ENCODE peak calls at places on chromosomes 13 and 19, in five cellular contexts. One of them, this sample, is unnamed.

GRCh38 chr19:2549701-2550191 is 73.8 kb downstream of the GADD45B start:
- DNase-seq in NCI-H774: no peak
- DNase-seq in heart right ventricle: peak
- DNase-seq in GM10248: no peak
- DNase-seq in sciatic nerve: peak
- DNase-seq in this sample: no peak

GRCh38 chr13:60396783-60397692 is at the start of gene TDRD3:
- DNase-seq in NCI-H774: peak
- DNase-seq in heart right ventricle: peak
- DNase-seq in GM10248: peak
- DNase-seq in sciatic nerve: peak
- DNase-seq in this sample: peak

GRCh38 chr13:37681295-37682032 is 82.9 kb upstream of the POSTN start:
- DNase-seq in NCI-H774: no peak
- DNase-seq in heart right ventricle: no peak
- DNase-seq in GM10248: no peak
- DNase-seq in sciatic nerve: no peak
- DNase-seq in this sample: no peak

GRCh38 chr13:98599502-98600328 is 22.8 kb upstream of the STK24 start:
- DNase-seq in NCI-H774: no peak
- DNase-seq in heart right ventricle: no peak
- DNase-seq in GM10248: no peak
- DNase-seq in sciatic nerve: no peak
- DNase-seq in this sample: no peak

GRCh38 chr13:30429721-30430694 is 7.7 kb downstream of the UBE2L5 start:
- DNase-seq in NCI-H774: no peak
- DNase-seq in heart right ventricle: no peak
- DNase-seq in GM10248: peak
- DNase-seq in sciatic nerve: no peak
- DNase-seq in this sample: no peak

GRCh38 chr19:15331419-15332310 is 674 bp downstream of the BRD4 start:
- DNase-seq in NCI-H774: no peak
- DNase-seq in heart right ventricle: peak
- DNase-seq in GM10248: peak
- DNase-seq in sciatic nerve: peak
- DNase-seq in this sample: peak

GRCh38 chr19:2550431-2551171 is 74.7 kb downstream of the GADD45B start:
- DNase-seq in NCI-H774: peak
- DNase-seq in heart right ventricle: peak
- DNase-seq in GM10248: no peak
- DNase-seq in sciatic nerve: peak
- DNase-seq in this sample: no peak

GRCh38 chr19:45166723-45167252 is 6.0 kb upstream of the NKPD1 start:
- DNase-seq in NCI-H774: no peak
- DNase-seq in heart right ventricle: no peak
- DNase-seq in GM10248: no peak
- DNase-seq in sciatic nerve: no peak
- DNase-seq in this sample: no peak

GRCh38 chr19:16094360-16095070 is 17.2 kb upstream of the RAB8A start:
- DNase-seq in NCI-H774: no peak
- DNase-seq in heart right ventricle: no peak
- DNase-seq in GM10248: no peak
- DNase-seq in sciatic nerve: no peak
- DNase-seq in this sample: no peak

GRCh38 chr19:14023404-14024235 is 4.3 kb upstream of the RLN3 start:
- DNase-seq in NCI-H774: no peak
- DNase-seq in heart right ventricle: no peak
- DNase-seq in GM10248: no peak
- DNase-seq in sciatic nerve: no peak
- DNase-seq in this sample: no peak

GRCh38 chr19:47479701-47480503 is 4.1 kb downstream of the KPTN start:
- DNase-seq in NCI-H774: no peak
- DNase-seq in heart right ventricle: no peak
- DNase-seq in GM10248: no peak
- DNase-seq in sciatic nerve: no peak
- DNase-seq in this sample: no peak

GRCh38 chr19:52535831-52536800 is 8.6 kb downstream of the ZNF808 start:
- DNase-seq in NCI-H774: no peak
- DNase-seq in heart right ventricle: peak
- DNase-seq in GM10248: peak
- DNase-seq in sciatic nerve: peak
- DNase-seq in this sample: peak

GRCh38 chr19:9958451-9958850 is 22.1 kb upstream of the OLFM2 start:
- DNase-seq in NCI-H774: no peak
- DNase-seq in heart right ventricle: no peak
- DNase-seq in GM10248: no peak
- DNase-seq in sciatic nerve: no peak
- DNase-seq in this sample: no peak

GRCh38 chr13:54373211-54373610 is 1344.6 kb downstream of the OLFM4 start:
- DNase-seq in NCI-H774: no peak
- DNase-seq in heart right ventricle: no peak
- DNase-seq in GM10248: no peak
- DNase-seq in sciatic nerve: no peak
- DNase-seq in this sample: no peak

GRCh38 chr13:100014621-100015020 is 33.0 kb downstream of the ZIC2 start:
- DNase-seq in NCI-H774: no peak
- DNase-seq in heart right ventricle: no peak
- DNase-seq in GM10248: no peak
- DNase-seq in sciatic nerve: no peak
- DNase-seq in this sample: no peak

GRCh38 chr13:60169239-60170031 is 5.7 kb upstream of the DIAPH3 start:
- DNase-seq in NCI-H774: no peak
- DNase-seq in heart right ventricle: no peak
- DNase-seq in GM10248: no peak
- DNase-seq in sciatic nerve: no peak
- DNase-seq in this sample: no peak

GRCh38 chr19:29484876-29485275 is 40.9 kb upstream of the VSTM2B start:
- DNase-seq in NCI-H774: no peak
- DNase-seq in heart right ventricle: no peak
- DNase-seq in GM10248: peak
- DNase-seq in sciatic nerve: peak
- DNase-seq in this sample: no peak

GRCh38 chr13:85367887-85368286 is 431.3 kb downstream of the SLITRK6 start:
- DNase-seq in NCI-H774: no peak
- DNase-seq in heart right ventricle: no peak
- DNase-seq in GM10248: no peak
- DNase-seq in sciatic nerve: no peak
- DNase-seq in this sample: no peak

GRCh38 chr19:35656700-35657099 is 8.6 kb downstream of the COX6B1 start:
- DNase-seq in NCI-H774: no peak
- DNase-seq in heart right ventricle: no peak
- DNase-seq in GM10248: no peak
- DNase-seq in sciatic nerve: no peak
- DNase-seq in this sample: no peak

GRCh38 chr19:45400192-45400591 is 4.7 kb downstream of the PPP1R13L start:
- DNase-seq in NCI-H774: no peak
- DNase-seq in heart right ventricle: no peak
- DNase-seq in GM10248: no peak
- DNase-seq in sciatic nerve: no peak
- DNase-seq in this sample: no peak

GRCh38 chr13:64756621-64757020 is 2473.5 kb downstream of the PCDH9 start:
- DNase-seq in NCI-H774: no peak
- DNase-seq in heart right ventricle: no peak
- DNase-seq in GM10248: no peak
- DNase-seq in sciatic nerve: no peak
- DNase-seq in this sample: no peak

GRCh38 chr13:35699805-35700204 is 223.3 kb upstream of the MAB21L1 start:
- DNase-seq in NCI-H774: no peak
- DNase-seq in heart right ventricle: no peak
- DNase-seq in GM10248: no peak
- DNase-seq in sciatic nerve: peak
- DNase-seq in this sample: no peak

GRCh38 chr19:31332096-31332495 is 17.1 kb downstream of the TSHZ3 start:
- DNase-seq in NCI-H774: no peak
- DNase-seq in heart right ventricle: no peak
- DNase-seq in GM10248: no peak
- DNase-seq in sciatic nerve: no peak
- DNase-seq in this sample: no peak

GRCh38 chr19:18966304-18966703 is 25.3 kb upstream of the HOMER3 start:
- DNase-seq in NCI-H774: no peak
- DNase-seq in heart right ventricle: no peak
- DNase-seq in GM10248: no peak
- DNase-seq in sciatic nerve: no peak
- DNase-seq in this sample: no peak

GRCh38 chr19:15640294-15640903 is at the start of gene CYP4F3:
- DNase-seq in NCI-H774: peak
- DNase-seq in heart right ventricle: peak
- DNase-seq in GM10248: no peak
- DNase-seq in sciatic nerve: peak
- DNase-seq in this sample: no peak

GRCh38 chr19:42547927-42548326 is 19.6 kb upstream of the CEACAM1 start:
- DNase-seq in NCI-H774: no peak
- DNase-seq in heart right ventricle: no peak
- DNase-seq in GM10248: no peak
- DNase-seq in sciatic nerve: peak
- DNase-seq in this sample: no peak

GRCh38 chr19:45074744-45075143 is 1.5 kb downstream of the ZNF296 start:
- DNase-seq in NCI-H774: no peak
- DNase-seq in heart right ventricle: no peak
- DNase-seq in GM10248: no peak
- DNase-seq in sciatic nerve: no peak
- DNase-seq in this sample: no peak

GRCh38 chr19:19461671-19462622 is 53.4 kb downstream of the TSSK6 start:
- DNase-seq in NCI-H774: no peak
- DNase-seq in heart right ventricle: peak
- DNase-seq in GM10248: no peak
- DNase-seq in sciatic nerve: peak
- DNase-seq in this sample: no peak

GRCh38 chr13:32829269-32829668 is 187.0 kb upstream of the KL start:
- DNase-seq in NCI-H774: no peak
- DNase-seq in heart right ventricle: no peak
- DNase-seq in GM10248: no peak
- DNase-seq in sciatic nerve: no peak
- DNase-seq in this sample: no peak

GRCh38 chr13:29568731-29569130 is 26.8 kb downstream of the SLC7A1 start:
- DNase-seq in NCI-H774: no peak
- DNase-seq in heart right ventricle: no peak
- DNase-seq in GM10248: no peak
- DNase-seq in sciatic nerve: no peak
- DNase-seq in this sample: no peak

GRCh38 chr13:27079421-27079958 is 92.1 kb downstream of the USP12 start:
- DNase-seq in NCI-H774: no peak
- DNase-seq in heart right ventricle: no peak
- DNase-seq in GM10248: no peak
- DNase-seq in sciatic nerve: no peak
- DNase-seq in this sample: no peak

GRCh38 chr13:97212540-97213146 is 9.5 kb upstream of the MBNL2 start:
- DNase-seq in NCI-H774: peak
- DNase-seq in heart right ventricle: no peak
- DNase-seq in GM10248: peak
- DNase-seq in sciatic nerve: no peak
- DNase-seq in this sample: no peak